ENCODE peak calls at places on chromosomes 3 and 15, in four cellular contexts. M is PC-3, N is IMR-90, Q is kidney. S is an unnamed sample. For H3K4me1, the result is how much of the 10 kb centered on the place peaks cover.

GRCh38 chr15:31397851-31398661 is 71.4 kb downstream of the KLF13 start:
- DNase-seq in N (no peak), Q (peak), M (no peak), S (no peak)

GRCh38 chr3:183371672-183371968 is 56.8 kb downstream of the MCF2L2 start:
- DNase-seq in N (no peak), Q (no peak), M (peak), S (no peak)

GRCh38 chr3:123621510-123622189 is 36.8 kb upstream of the HACD2 start:
- DNase-seq in M (no peak), N (no peak), Q (no peak), S (no peak)

GRCh38 chr3:32018723-32019564 is 37.4 kb downstream of the ZNF860 start:
- DNase-seq in Q (no peak), M (peak), N (peak), S (peak)

GRCh38 chr3:182810574-182811268 is 17.4 kb downstream of the ATP11B start:
- DNase-seq in N (peak), Q (no peak), M (peak), S (peak)

GRCh38 chr15:45128971-45129639 is 574 bp downstream of the DUOXA1 start:
- DNase-seq in Q (peak), N (no peak), M (no peak), S (no peak)

GRCh38 chr3:66035763-66036477 is 2.8 kb downstream of the MAGI1 start:
- DNase-seq in N (no peak), M (no peak), Q (no peak), S (no peak)

GRCh38 chr3:37704129-37704528 is 157.6 kb upstream of the CTDSPL start:
- DNase-seq in M (no peak), Q (no peak), N (no peak), S (no peak)

GRCh38 chr15:53880353-53880752 is 97.9 kb upstream of the UNC13C start:
- DNase-seq in Q (no peak), M (no peak), N (no peak), S (no peak)

GRCh38 chr15:47194718-47195117 is 522.6 kb upstream of the SEMA6D start:
- DNase-seq in Q (no peak), M (peak), N (peak), S (peak)

GRCh38 chr3:22117751-22118346 is 366.8 kb upstream of the ZNF385D start:
- DNase-seq in M (peak), Q (no peak), N (peak), S (peak)

GRCh38 chr3:124059580-124059979 is 67.7 kb upstream of the ROPN1 start:
- DNase-seq in M (no peak), Q (no peak), N (peak), S (peak)

GRCh38 chr15:51841401-51842040 is 12.1 kb downstream of the TMOD3 start:
- DNase-seq in M (no peak), N (no peak), Q (no peak), S (no peak)

GRCh38 chr15:59304807-59305206 is 67.9 kb downstream of the MYO1E start:
- DNase-seq in M (no peak), Q (no peak), N (no peak), S (no peak)

GRCh38 chr15:63466378-63467192 is 37.8 kb upstream of the USP3 start:
- DNase-seq in M (peak), N (peak), Q (no peak), S (peak)

GRCh38 chr3:29880809-29881208 is 599.9 kb downstream of the RBMS3 start:
- DNase-seq in M (no peak), N (no peak), Q (no peak), S (no peak)
- H3K4me1 ChIP-seq in M (under half), N (under half), Q (under half), S (under half)

DNA sequence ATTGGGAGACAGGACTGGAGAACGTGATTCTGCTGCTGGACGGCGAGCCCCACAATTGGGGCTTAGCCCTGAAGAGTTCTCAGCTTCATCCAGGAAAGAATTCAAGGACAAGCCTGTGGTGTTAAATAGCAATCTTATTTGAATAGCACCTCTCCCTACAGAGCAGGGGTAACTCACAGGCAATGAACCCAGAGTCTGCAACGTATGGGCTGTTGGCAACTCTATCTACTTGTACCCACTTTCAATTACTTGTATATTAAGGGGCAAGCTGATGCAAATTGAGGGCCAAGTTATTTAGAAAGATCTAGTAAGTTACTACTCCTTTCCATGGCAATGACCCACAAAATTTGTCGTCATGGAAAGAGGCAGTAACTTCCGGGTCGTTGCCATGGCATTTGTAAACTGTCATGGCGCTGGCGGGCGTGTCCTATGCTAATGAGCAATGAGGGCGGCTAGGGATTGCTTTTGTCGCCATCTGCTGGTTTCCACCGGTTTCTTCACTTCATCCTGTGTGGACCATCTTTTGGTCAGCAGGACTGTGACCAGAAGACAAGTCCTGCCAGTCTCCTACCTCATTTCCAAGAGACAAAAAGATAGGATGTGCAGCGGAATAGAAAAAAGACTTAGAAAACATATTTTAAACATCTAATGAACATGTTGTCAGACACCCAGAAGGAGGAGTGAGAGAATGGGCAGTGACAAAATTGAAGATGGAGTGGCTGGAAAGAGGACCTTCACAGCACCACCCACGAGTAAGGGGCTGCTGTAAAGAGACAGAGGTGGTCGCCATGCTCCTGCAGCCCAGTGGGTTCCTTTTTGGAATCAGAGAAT is 45.8 kb upstream of the SH3BP5 start:
- DNase-seq in N (peak), M (peak), Q (peak), S (peak)
- H3K4me3 ChIP-seq in N (no peak), M (no peak), Q (peak), S (peak)

DNA sequence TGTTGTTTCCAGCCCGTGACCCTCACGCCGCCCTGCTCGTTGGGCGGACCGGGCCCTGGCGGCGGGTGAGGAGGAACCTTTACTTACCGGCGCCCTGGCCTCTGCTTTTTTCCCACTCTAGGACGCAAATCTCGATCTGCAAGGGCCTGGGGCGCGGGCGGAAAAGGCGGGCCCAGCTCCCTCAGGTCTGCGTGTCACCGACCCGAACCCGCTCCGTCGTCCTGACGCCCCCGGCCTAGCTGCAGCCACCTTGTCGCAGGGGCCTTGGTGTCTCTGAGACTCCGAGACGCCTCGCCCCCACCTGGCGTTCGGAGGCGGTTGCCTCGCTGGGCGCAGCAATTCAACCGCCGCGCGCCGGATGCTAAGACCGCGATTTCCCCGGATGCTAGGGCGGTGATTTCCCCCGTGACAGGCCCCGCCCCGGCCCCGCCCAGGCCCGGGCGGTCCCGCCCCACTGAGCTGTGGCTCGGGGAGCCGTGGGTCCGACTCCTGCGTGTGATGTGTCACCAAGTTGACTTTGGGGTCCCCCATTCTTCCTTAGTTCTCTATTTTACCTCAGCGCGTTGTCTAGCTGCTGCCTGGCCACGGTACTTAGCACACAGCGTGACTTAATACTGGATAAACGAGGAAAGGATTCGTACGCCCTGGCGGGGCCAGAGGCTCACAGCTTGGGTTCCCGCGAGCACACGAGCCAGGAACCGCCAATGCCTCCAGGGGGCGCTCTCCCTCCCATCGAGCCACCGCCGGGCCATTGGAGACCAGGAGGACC is at the start of gene RPL39L:
- DNase-seq in Q (peak), M (peak), N (peak), S (peak)
- H3K9ac ChIP-seq in Q (peak), M (peak), N (peak), S (peak)

GRCh38 chr3:12957334-12957733 is 115.9 kb downstream of the IQSEC1 start:
- DNase-seq in Q (peak), N (no peak), M (no peak), S (no peak)
- H3K4me1 ChIP-seq in Q (half or more), N (under half), M (under half), S (under half)

DNA sequence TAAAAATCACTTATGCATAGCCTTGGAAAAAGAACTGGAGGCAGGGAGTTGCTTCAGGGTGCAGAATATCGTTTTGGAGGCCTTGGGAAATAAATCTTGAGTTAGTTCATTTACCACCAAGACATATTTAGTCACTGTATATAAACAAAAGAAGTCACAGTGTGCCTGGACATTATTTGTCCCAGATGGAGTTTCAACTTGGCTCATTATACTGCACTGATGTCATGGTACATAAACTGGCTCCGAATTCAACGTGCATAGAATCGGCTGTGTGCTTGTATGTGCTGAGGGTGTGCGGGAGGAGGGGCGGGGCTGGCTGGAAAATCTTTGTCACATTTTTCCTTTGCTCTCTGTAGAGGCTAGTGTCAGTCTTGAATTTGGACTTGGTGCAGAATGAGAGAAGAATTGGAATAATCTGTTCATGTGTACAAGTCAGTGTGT is 86.6 kb downstream of the FNDC3B start:
- DNase-seq in Q (no peak), N (peak), M (peak), S (peak)
- H3K4me3 ChIP-seq in Q (no peak), N (no peak), M (no peak), S (peak)

DNA sequence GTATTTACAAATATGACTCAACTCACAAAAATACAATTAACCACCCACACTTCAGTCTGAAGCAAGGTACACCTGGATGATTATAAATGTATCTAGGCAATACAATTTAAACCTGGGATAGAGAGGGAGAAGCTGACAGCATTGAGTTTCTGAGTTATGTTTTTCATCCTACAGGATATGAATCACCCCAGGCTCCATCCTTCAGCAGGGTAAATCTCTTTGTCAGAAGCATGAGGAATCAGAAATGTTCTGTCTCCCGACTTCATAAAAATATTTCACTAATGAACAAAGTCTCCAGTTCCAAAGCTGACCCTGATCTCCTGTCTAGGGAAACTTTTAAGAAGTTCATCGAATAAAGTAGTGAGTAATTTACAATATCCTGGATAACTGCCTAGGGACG is 25.4 kb upstream of the FRMD4B start:
- DNase-seq in M (peak), N (peak), Q (no peak), S (peak)
- H3K9ac ChIP-seq in M (no peak), N (no peak), Q (no peak), S (no peak)

S was measured in adipocyte.